ENCODE peak calls at places on chromosomes 4 and X, in seven cellular contexts. J is astrocyte of the spinal cord, H is brain microvascular endothelial cell, Q is dorsolateral prefrontal cortex, F is fibroblast of lung, K is psoas muscle, B is stomach. R is an unnamed sample.

GRCh38 chrX:3520987-3521875 is 174.8 kb upstream of the MXRA5 start:
- DNase-seq in J (peak), H (no peak), Q (no peak), F (no peak), K (no peak), B (no peak), R (no peak)

GRCh38 chr4:106264331-106264728 is 51.7 kb downstream of the TBCK start:
- DNase-seq in J (no peak), H (no peak), Q (no peak), F (no peak), K (no peak), B (no peak), R (peak)

GRCh38 chrX:25005034-25005381 is 10.8 kb downstream of the ARX start:
- DNase-seq in J (no peak), H (no peak), Q (no peak), F (no peak), K (no peak), B (no peak), R (no peak)

GRCh38 chr4:84673475-84674230 is 90.7 kb downstream of the CDS1 start:
- DNase-seq in J (peak), H (peak), Q (no peak), F (peak), K (no peak), B (no peak), R (peak)

GRCh38 chr4:121070696-121071639 is 1.4 kb downstream of the NDNF start:
- DNase-seq in J (no peak), H (no peak), Q (no peak), F (peak), K (peak), B (no peak), R (peak)

GRCh38 chrX:39809326-39809725 is 288.4 kb downstream of the BCOR start:
- DNase-seq in J (peak), H (peak), Q (no peak), F (peak), K (peak), B (no peak), R (peak)

GRCh38 chr4:170497105-170497504 is 407.3 kb upstream of the AADAT start:
- DNase-seq in J (no peak), H (no peak), Q (no peak), F (no peak), K (no peak), B (no peak), R (no peak)

GRCh38 chr4:180152831-180153230 is 2090.4 kb upstream of the TENM3 start:
- DNase-seq in J (no peak), H (no peak), Q (no peak), F (no peak), K (no peak), B (no peak), R (no peak)

GRCh38 chr4:52076731-52077130 is 25.6 kb downstream of the SPATA18 start:
- DNase-seq in J (no peak), H (no peak), Q (peak), F (no peak), K (no peak), B (no peak), R (no peak)

GRCh38 chr4:69321153-69321729 is 41.0 kb downstream of the UGT2B28 start:
- DNase-seq in J (no peak), H (no peak), Q (no peak), F (no peak), K (no peak), B (peak), R (peak)

GRCh38 chr4:6641164-6641970 is 882 bp downstream of the MRFAP1 start:
- DNase-seq in J (peak), H (peak), Q (no peak), F (peak), K (peak), B (peak), R (peak)

GRCh38 chrX:111445485-111445884 is 33.5 kb upstream of the DCX start:
- DNase-seq in J (peak), H (peak), Q (no peak), F (peak), K (no peak), B (no peak), R (peak)

GRCh38 chrX:24147165-24147564 is 2.4 kb upstream of the ZFX start:
- DNase-seq in J (no peak), H (no peak), Q (no peak), F (no peak), K (no peak), B (no peak), R (no peak)

GRCh38 chr4:7420661-7421040 is 14.1 kb downstream of the PSAPL1 start:
- DNase-seq in J (no peak), H (no peak), Q (no peak), F (no peak), K (peak), B (peak), R (no peak)

GRCh38 chr4:56130609-56131150 is 181.9 kb downstream of the CEP135 start:
- DNase-seq in J (peak), H (no peak), Q (no peak), F (no peak), K (no peak), B (no peak), R (peak)

GRCh38 chr4:108166441-108167315 is 2.1 kb downstream of the LEF1 start:
- DNase-seq in J (peak), H (no peak), Q (no peak), F (peak), K (no peak), B (peak), R (no peak)

GRCh38 chr4:158172558-158173258 is at the start of gene GASK1B:
- DNase-seq in J (peak), H (peak), Q (no peak), F (peak), K (no peak), B (no peak), R (peak)
- H3K4me3 ChIP-seq in J (peak), H (peak), Q (peak), F (peak), K (peak), B (peak), R (peak)

GRCh38 chrX:140794642-140795041 is 85.1 kb downstream of the LINC00632 start:
- DNase-seq in J (no peak), H (no peak), Q (no peak), F (no peak), K (no peak), B (no peak), R (no peak)
- TF ChIP-seq CTCF in J (no peak), H (no peak), Q (no peak), F (no peak), K (no peak), B (no peak), R (no peak)

GRCh38 chr4:3122081-3122563 is 47.6 kb downstream of the HTT start:
- DNase-seq in J (peak), H (peak), Q (no peak), F (peak), K (no peak), B (no peak), R (no peak)
- H3K4me3 ChIP-seq in J (no peak), H (no peak), Q (no peak), F (no peak), K (no peak), B (no peak), R (no peak)

GRCh38 chr4:46945062-46945461 is 36.0 kb upstream of the COX7B2 start:
- DNase-seq in J (no peak), H (no peak), Q (no peak), F (no peak), K (no peak), B (no peak), R (no peak)
- TF ChIP-seq CTCF in J (no peak), H (no peak), Q (no peak), F (no peak), K (no peak), B (no peak), R (no peak)

DNA sequence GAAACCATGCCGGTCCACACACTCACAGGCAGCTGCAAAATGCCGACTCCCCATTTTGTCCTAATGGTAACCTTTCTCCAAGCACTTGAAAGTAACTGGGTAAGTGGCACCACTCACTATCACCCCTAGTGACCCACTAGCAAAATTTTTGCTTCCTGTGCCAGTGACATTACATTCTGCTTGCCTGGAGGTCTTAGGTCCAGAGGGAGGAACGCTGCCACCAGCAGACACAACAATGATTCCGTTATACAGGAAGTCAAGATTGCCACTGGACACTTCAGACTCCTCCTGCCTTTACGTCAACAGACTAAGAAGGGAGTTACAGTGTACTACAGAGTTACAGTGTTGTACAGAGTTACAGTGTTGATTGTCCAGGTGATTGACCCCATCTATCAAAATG is 11.8 kb upstream of the TMEM192 start:
- DNase-seq in J (no peak), H (no peak), Q (no peak), F (no peak), K (no peak), B (no peak), R (peak)
- H3K4me3 ChIP-seq in J (no peak), H (no peak), Q (no peak), F (no peak), K (no peak), B (no peak), R (no peak)

GRCh38 chrX:133921084-133921483 is 64.3 kb downstream of the GPC3 start:
- DNase-seq in J (no peak), H (no peak), Q (no peak), F (no peak), K (no peak), B (no peak), R (no peak)

GRCh38 chrX:133923113-133923512 is 62.3 kb downstream of the GPC3 start:
- DNase-seq in J (no peak), H (no peak), Q (no peak), F (peak), K (no peak), B (no peak), R (no peak)

GRCh38 chrX:133923548-133923947 is 61.8 kb downstream of the GPC3 start:
- DNase-seq in J (no peak), H (no peak), Q (no peak), F (no peak), K (no peak), B (no peak), R (no peak)

GRCh38 chrX:133922390-133922772 is 63.0 kb downstream of the GPC3 start:
- DNase-seq in J (no peak), H (no peak), Q (no peak), F (no peak), K (no peak), B (no peak), R (no peak)

DNA sequence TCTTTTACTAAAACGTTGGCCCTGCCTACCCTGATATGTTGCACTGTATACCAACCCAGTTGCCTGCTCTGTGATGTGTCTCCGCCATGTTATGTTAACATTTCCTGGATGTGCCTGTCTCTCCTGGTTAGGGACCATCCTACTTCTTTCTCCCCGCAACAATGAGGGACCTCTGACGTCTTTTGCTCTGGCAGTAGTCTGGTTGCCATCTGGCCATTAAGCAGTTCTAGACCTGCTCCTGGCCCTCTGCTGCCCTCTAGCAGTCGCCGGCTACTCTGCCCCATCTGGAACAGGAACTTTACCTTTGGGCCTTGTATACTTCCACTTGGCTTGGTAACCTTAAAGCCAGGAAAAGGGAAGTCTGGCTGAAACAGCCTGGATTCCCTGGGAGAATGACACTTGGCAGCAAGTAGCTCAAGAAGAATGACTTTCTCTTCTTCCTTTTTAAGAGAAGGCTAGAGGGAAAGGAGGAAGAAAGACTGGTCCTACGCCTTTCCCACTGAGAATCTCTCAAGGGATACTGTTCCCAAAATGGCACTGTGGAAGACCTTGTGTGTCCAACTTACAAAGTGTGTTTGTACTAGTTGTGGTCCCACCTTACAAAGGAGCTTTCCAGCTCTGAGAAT is 63.5 kb downstream of the GPC3 start:
- DNase-seq in J (no peak), H (peak), Q (no peak), F (peak), K (peak), B (peak), R (peak)
- TF ChIP-seq CTCF in J (peak), H (peak), Q (peak), F (peak), K (peak), B (peak), R (peak)

GRCh38 chrX:119573840-119574393 is 446 bp upstream of the UBE2A start:
- DNase-seq in J (peak), H (peak), Q (no peak), F (no peak), K (peak), B (no peak), R (peak)
- H3K4me3 ChIP-seq in J (peak), H (peak), Q (peak), F (peak), K (peak), B (peak), R (peak)

DNA sequence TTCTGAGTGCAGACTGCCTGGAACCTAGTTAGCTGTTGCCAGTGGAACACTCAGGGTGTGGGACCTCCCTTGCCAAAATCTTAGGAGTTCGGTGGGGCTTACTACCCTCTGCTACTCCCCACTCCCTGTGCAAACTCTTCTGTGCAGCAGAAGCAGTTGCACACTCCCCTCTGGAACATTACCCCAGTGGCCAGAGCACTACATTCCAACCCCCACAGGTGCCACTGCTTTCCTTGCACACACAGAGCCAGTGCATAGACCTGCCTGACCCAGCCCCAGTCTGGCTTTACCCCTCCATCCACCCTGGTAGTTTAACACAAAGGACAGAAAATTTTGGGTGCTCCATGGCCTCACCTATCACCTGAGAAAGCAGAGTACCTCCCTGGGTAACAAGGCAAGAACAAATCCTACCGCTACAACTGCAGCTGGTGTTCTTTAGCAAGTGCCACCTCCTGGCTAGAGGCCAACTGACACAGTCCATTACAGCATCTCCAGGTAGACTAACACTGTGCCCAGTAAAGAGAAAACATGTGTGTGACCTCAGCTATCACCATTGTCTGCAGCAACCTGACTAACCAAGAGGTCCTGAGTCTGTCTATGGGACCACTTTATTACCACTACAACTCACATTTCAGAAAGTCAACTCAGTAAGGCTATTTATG is 11.5 kb upstream of the RASSF6 start:
- DNase-seq in J (no peak), H (no peak), Q (no peak), F (no peak), K (no peak), B (peak), R (no peak)
- TF ChIP-seq CTCF in J (no peak), H (no peak), Q (no peak), F (no peak), K (no peak), B (no peak), R (no peak)

GRCh38 chr4:2417765-2418651 is at the start of gene ZFYVE28:
- DNase-seq in J (peak), H (no peak), Q (no peak), F (no peak), K (no peak), B (no peak), R (peak)

GRCh38 chr4:2416564-2417195 is 1.8 kb downstream of the ZFYVE28 start:
- DNase-seq in J (peak), H (no peak), Q (no peak), F (no peak), K (no peak), B (peak), R (no peak)

GRCh38 chr4:2418652-2419571 is at the start of gene CFAP99:
- DNase-seq in J (peak), H (peak), Q (peak), F (peak), K (peak), B (peak), R (peak)

GRCh38 chr4:2415881-2416563 is 2.4 kb downstream of the ZFYVE28 start:
- DNase-seq in J (no peak), H (no peak), Q (no peak), F (no peak), K (no peak), B (no peak), R (no peak)

DNA sequence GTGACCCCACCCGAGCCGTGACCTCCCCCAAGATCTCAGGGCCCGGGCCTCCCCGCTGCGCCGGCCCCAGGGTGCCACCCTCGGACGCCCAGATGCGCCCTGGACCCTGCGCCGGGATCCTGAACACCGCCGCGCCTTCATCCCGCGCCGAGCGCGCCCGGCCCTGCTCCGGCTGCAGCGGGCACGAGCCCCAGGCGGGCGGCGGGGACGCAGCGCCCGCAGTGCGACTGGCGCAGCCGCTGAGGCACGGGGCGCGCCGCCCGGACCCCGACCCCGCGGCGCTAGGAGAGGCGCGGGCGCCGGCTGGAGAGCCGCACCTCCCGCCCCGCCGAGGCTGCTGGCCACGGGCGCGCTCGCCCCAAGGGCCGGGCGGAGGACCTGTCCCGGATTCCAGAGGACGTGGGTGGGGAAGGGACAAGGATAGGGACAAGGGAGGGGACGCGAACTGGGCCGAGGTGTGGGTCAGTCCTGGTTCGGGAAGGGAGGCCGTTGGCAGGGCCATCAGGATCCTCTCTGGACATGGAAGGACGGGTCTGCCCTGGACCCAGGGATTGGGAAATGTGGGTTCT is 1.2 kb downstream of the ZFYVE28 start:
- DNase-seq in J (no peak), H (no peak), Q (no peak), F (no peak), K (no peak), B (no peak), R (no peak)
- H3K4me3 ChIP-seq in J (peak), H (peak), Q (peak), F (peak), K (peak), B (peak), R (peak)

GRCh38 chrX:100297732-100298131 is 112.3 kb downstream of the PCDH19 start:
- DNase-seq in J (no peak), H (no peak), Q (no peak), F (no peak), K (no peak), B (no peak), R (peak)

GRCh38 chrX:100296183-100296753 is 113.8 kb downstream of the PCDH19 start:
- DNase-seq in J (no peak), H (no peak), Q (no peak), F (no peak), K (no peak), B (no peak), R (no peak)
- TF ChIP-seq CTCF in J (no peak), H (no peak), Q (no peak), F (no peak), K (no peak), B (no peak), R (no peak)